ENCODE peak calls at places on chromosome 16, in seven cellular contexts. One of them, this sample, is unnamed.

GRCh38 chr16:69406780-69407331 is 17.6 kb upstream of the CYB5B start:
- DNase-seq in HEK293T: peak; percentile 44
- DNase-seq in activated T-cell treated with anti-CD3 and anti-CD28 coated beads for 1 hour: no peak
- DNase-seq in small intestine: no peak
- DNase-seq in HFFc6: peak; percentile 15
- DNase-seq in activated T-helper 1 cell treated with anti-CD3 and anti-CD28 coated beads, Interleukin-2, amount 50 U/mL, for 16 hours: no peak
- DNase-seq in tibial artery: no peak
- DNase-seq in this sample: no peak

GRCh38 chr16:28604186-28604565 is 5.7 kb downstream of the SULT1A1 start:
- DNase-seq in small intestine: no peak
- DNase-seq in activated T-cell treated with anti-CD3 and anti-CD28 coated beads for 1 hour: no peak
- DNase-seq in HEK293T: no peak
- DNase-seq in activated T-helper 1 cell treated with anti-CD3 and anti-CD28 coated beads, Interleukin-2, amount 50 U/mL, for 16 hours: no peak
- DNase-seq in tibial artery: no peak
- DNase-seq in HFFc6: no peak
- DNase-seq in this sample: no peak

GRCh38 chr16:51875834-51876725 is 670.9 kb downstream of the TOX3 start:
- DNase-seq in activated T-helper 1 cell treated with anti-CD3 and anti-CD28 coated beads, Interleukin-2, amount 50 U/mL, for 16 hours: no peak
- DNase-seq in small intestine: no peak
- DNase-seq in HEK293T: no peak
- DNase-seq in HFFc6: no peak
- DNase-seq in tibial artery: no peak
- DNase-seq in activated T-cell treated with anti-CD3 and anti-CD28 coated beads for 1 hour: no peak
- DNase-seq in this sample: no peak

GRCh38 chr16:397736-398332 is 835 bp downstream of the NME4 start:
- DNase-seq in activated T-helper 1 cell treated with anti-CD3 and anti-CD28 coated beads, Interleukin-2, amount 50 U/mL, for 16 hours: no peak
- DNase-seq in small intestine: peak; percentile 55
- DNase-seq in HFFc6: peak; percentile 87
- DNase-seq in HEK293T: peak; percentile 49
- DNase-seq in activated T-cell treated with anti-CD3 and anti-CD28 coated beads for 1 hour: no peak
- DNase-seq in tibial artery: peak; percentile 83
- DNase-seq in this sample: peak; percentile 72

GRCh38 chr16:85735225-85735722 is 15.6 kb downstream of the C16orf74 start:
- DNase-seq in small intestine: peak; percentile 15
- DNase-seq in HEK293T: no peak
- DNase-seq in tibial artery: no peak
- DNase-seq in HFFc6: no peak
- DNase-seq in activated T-helper 1 cell treated with anti-CD3 and anti-CD28 coated beads, Interleukin-2, amount 50 U/mL, for 16 hours: peak; percentile 21
- DNase-seq in activated T-cell treated with anti-CD3 and anti-CD28 coated beads for 1 hour: peak; percentile 28
- DNase-seq in this sample: no peak

GRCh38 chr16:10877472-10877946 is 507 bp downstream of the CIITA start:
- DNase-seq in activated T-helper 1 cell treated with anti-CD3 and anti-CD28 coated beads, Interleukin-2, amount 50 U/mL, for 16 hours: no peak
- DNase-seq in HFFc6: no peak
- DNase-seq in activated T-cell treated with anti-CD3 and anti-CD28 coated beads for 1 hour: no peak
- DNase-seq in HEK293T: no peak
- DNase-seq in small intestine: no peak
- DNase-seq in tibial artery: no peak
- DNase-seq in this sample: peak; percentile 10

GRCh38 chr16:82192665-82193064 is 22.6 kb upstream of the MPHOSPH6 start:
- DNase-seq in HFFc6: peak; percentile 71
- DNase-seq in tibial artery: no peak
- DNase-seq in HEK293T: no peak
- DNase-seq in activated T-helper 1 cell treated with anti-CD3 and anti-CD28 coated beads, Interleukin-2, amount 50 U/mL, for 16 hours: no peak
- DNase-seq in small intestine: no peak
- DNase-seq in activated T-cell treated with anti-CD3 and anti-CD28 coated beads for 1 hour: no peak
- DNase-seq in this sample: no peak

GRCh38 chr16:15948532-15949209 is 745 bp upstream of the ABCC1 start:
- DNase-seq in activated T-helper 1 cell treated with anti-CD3 and anti-CD28 coated beads, Interleukin-2, amount 50 U/mL, for 16 hours: no peak
- DNase-seq in HFFc6: no peak
- DNase-seq in activated T-cell treated with anti-CD3 and anti-CD28 coated beads for 1 hour: no peak
- DNase-seq in HEK293T: no peak
- DNase-seq in small intestine: peak; percentile 55
- DNase-seq in tibial artery: no peak
- DNase-seq in this sample: no peak

GRCh38 chr16:53433509-53433908 is 762 bp upstream of the RBL2 start:
- DNase-seq in tibial artery: no peak
- DNase-seq in HFFc6: no peak
- DNase-seq in activated T-cell treated with anti-CD3 and anti-CD28 coated beads for 1 hour: no peak
- DNase-seq in activated T-helper 1 cell treated with anti-CD3 and anti-CD28 coated beads, Interleukin-2, amount 50 U/mL, for 16 hours: no peak
- DNase-seq in small intestine: no peak
- DNase-seq in HEK293T: no peak
- DNase-seq in this sample: no peak

GRCh38 chr16:54921229-54921824 is 9.3 kb upstream of the IRX5 start:
- DNase-seq in small intestine: no peak
- DNase-seq in activated T-helper 1 cell treated with anti-CD3 and anti-CD28 coated beads, Interleukin-2, amount 50 U/mL, for 16 hours: no peak
- DNase-seq in activated T-cell treated with anti-CD3 and anti-CD28 coated beads for 1 hour: no peak
- DNase-seq in tibial artery: no peak
- DNase-seq in HFFc6: no peak
- DNase-seq in HEK293T: no peak
- DNase-seq in this sample: no peak

GRCh38 chr16:68146583-68146982 is 61.4 kb downstream of the NFATC3 start:
- DNase-seq in tibial artery: no peak
- DNase-seq in small intestine: peak; percentile 51
- DNase-seq in HEK293T: peak; percentile 15
- DNase-seq in HFFc6: no peak
- DNase-seq in activated T-helper 1 cell treated with anti-CD3 and anti-CD28 coated beads, Interleukin-2, amount 50 U/mL, for 16 hours: no peak
- DNase-seq in activated T-cell treated with anti-CD3 and anti-CD28 coated beads for 1 hour: no peak
- DNase-seq in this sample: no peak

GRCh38 chr16:56298948-56299602 is 107.8 kb downstream of the GNAO1 start:
- DNase-seq in HFFc6: no peak
- DNase-seq in small intestine: no peak
- DNase-seq in HEK293T: no peak
- DNase-seq in activated T-helper 1 cell treated with anti-CD3 and anti-CD28 coated beads, Interleukin-2, amount 50 U/mL, for 16 hours: no peak
- DNase-seq in tibial artery: peak; percentile 40
- DNase-seq in activated T-cell treated with anti-CD3 and anti-CD28 coated beads for 1 hour: no peak
- DNase-seq in this sample: no peak